ENCODE peak calls at places on chromosome 14, in ten cellular contexts. I is Daoy; Q is NCI-H1092; K is ELR; O is GM13976; T is GM04504; B is stimulated activated CD8-positive, alpha-beta memory T cell treated with anti-CD3 and anti-CD28 coated beads, Interleukin-15, amount 100 ng/mL, for 24 hours; G is HCT116; Y is activated T-helper 1 cell treated with anti-CD3 and anti-CD28 coated beads, Interleukin-12 subunit alpha, Interleukin-12 subunit beta, Interleukin-2, Interleukin-4 antibody, amounts not matched to agents 30 ng/mL and 10 ng/mL and 1 ng/mL, durations not matched to agents 14 hours and 24 hours and 36 hours; D is AG09309. U is an unnamed sample.

GRCh38 chr14:29905549-29905948 is 22.1 kb downstream of the PRKD1 start:
- DNase-seq in I (no peak), Q (no peak), K (no peak), O (no peak), T (no peak), B (no peak), G (no peak), Y (no peak), D (no peak), U (no peak)

GRCh38 chr14:64220466-64220865 is 73.7 kb downstream of the ESR2 start:
- DNase-seq in I (no peak), Q (no peak), K (no peak), O (no peak), T (no peak), B (no peak), G (no peak), Y (no peak), D (no peak), U (no peak)

GRCh38 chr14:78598046-78598652 is 428.0 kb downstream of the NRXN3 start:
- DNase-seq in I (peak; percentile 46), Q (peak; percentile 65), K (peak; percentile 69), O (peak; percentile 63), T (peak; percentile 28), B (peak; percentile 1), G (peak; percentile 29), Y (peak; percentile 4), D (no peak), U (no peak)

GRCh38 chr14:106875503-106875902 is 1349.1 kb downstream of the TMEM121 start:
- DNase-seq in I (no peak), Q (no peak), K (no peak), O (no peak), T (no peak), B (no peak), G (no peak), Y (no peak), D (no peak), U (no peak)

GRCh38 chr14:90551070-90551704 is 154.4 kb downstream of the CALM1 start:
- DNase-seq in I (no peak), Q (no peak), K (peak; percentile 17), O (no peak), T (no peak), B (no peak), G (no peak), Y (no peak), D (no peak), U (no peak)

GRCh38 chr14:65790185-65790815 is 377.8 kb downstream of the FUT8 start:
- DNase-seq in I (no peak), Q (no peak), K (no peak), O (no peak), T (no peak), B (no peak), G (no peak), Y (no peak), D (no peak), U (no peak)

GRCh38 chr14:50060871-50061663 is 55.3 kb downstream of the VCPKMT start:
- DNase-seq in I (peak; percentile 93), Q (peak; percentile 18), K (peak; percentile 96), O (peak; percentile 62), T (peak; percentile 88), B (no peak), G (no peak), Y (peak; percentile 49), D (peak; percentile 85), U (peak; percentile 63)

GRCh38 chr14:92252291-92252690 is 70.7 kb upstream of the SLC24A4 start:
- DNase-seq in I (no peak), Q (no peak), K (no peak), O (no peak), T (no peak), B (no peak), G (no peak), Y (no peak), D (no peak), U (no peak)

GRCh38 chr14:61177279-61178225 is 103.6 kb downstream of the TMEM30B start:
- DNase-seq in I (peak; percentile 80), Q (no peak), K (peak; percentile 48), O (no peak), T (no peak), B (no peak), G (peak; percentile 56), Y (no peak), D (no peak), U (no peak)

U was measured in omental fat pad.